ENCODE peak calls at places on chromosomes 6 and 20, in five cellular contexts. H, M, F, Q and V are unnamed samples.
A peak's percentile ranks its signal among the peaks of the same experiment; 100 is the strongest.

GRCh38 chr6:3230275-3231212 is 3.1 kb upstream of the TUBB2B start:
- DNase-seq in H (no peak), F (no peak), M (no peak), Q (peak; percentile 21), V (no peak)

GRCh38 chr20:32134026-32134425 is 24.5 kb downstream of the TM9SF4 start:
- DNase-seq in M (no peak), H (no peak), Q (no peak), F (no peak), V (no peak)

GRCh38 chr6:32840604-32841246 is 2.2 kb upstream of the TAP2 start:
- DNase-seq in Q (no peak), F (no peak), M (no peak), H (no peak), V (no peak)

GRCh38 chr6:139364302-139364981 is 10.0 kb downstream of the CITED2 start:
- DNase-seq in H (no peak), F (no peak), M (peak; percentile 66), Q (peak; percentile 60), V (no peak)

GRCh38 chr6:143023695-143024094 is 37.0 kb upstream of the AIG1 start:
- DNase-seq in M (no peak), H (no peak), F (no peak), Q (no peak), V (no peak)

GRCh38 chr6:139977887-139978332 is 603.5 kb upstream of the CITED2 start:
- DNase-seq in Q (peak; percentile 93), M (peak; percentile 75), F (no peak), H (no peak), V (no peak)

GRCh38 chr6:18585032-18585573 is 198.0 kb downstream of the RNF144B start:
- DNase-seq in F (peak; percentile 50), M (peak; percentile 86), H (no peak), Q (peak; percentile 71), V (no peak)

GRCh38 chr20:31669876-31670275 is 32.2 kb downstream of the COX4I2 start:
- DNase-seq in Q (no peak), H (no peak), F (no peak), M (no peak), V (no peak)

GRCh38 chr6:125099211-125100017 is 54.2 kb upstream of the TPD52L1 start:
- DNase-seq in Q (peak; percentile 69), F (peak; percentile 59), H (peak; percentile 40), M (peak; percentile 41), V (no peak)

GRCh38 chr6:83952830-83953229 is 80.7 kb upstream of the MRAP2 start:
- DNase-seq in Q (no peak), H (no peak), F (no peak), M (peak; percentile 8), V (no peak)

GRCh38 chr20:10111144-10111771 is 76.5 kb downstream of the ANKEF1 start:
- DNase-seq in M (no peak), F (no peak), H (peak; percentile 44), Q (no peak), V (no peak)

GRCh38 chr6:41367061-41367460 is 31.7 kb downstream of the NCR2 start:
- DNase-seq in H (no peak), Q (no peak), M (no peak), F (no peak), V (no peak)

GRCh38 chr6:50791900-50792508 is 26.7 kb upstream of the TFAP2B start:
- DNase-seq in Q (peak; percentile 46), H (no peak), M (peak; percentile 44), F (no peak), V (no peak)

GRCh38 chr6:4289770-4290320 is 154.5 kb upstream of the ECI2 start:
- DNase-seq in H (no peak), Q (no peak), M (no peak), F (no peak), V (no peak)

GRCh38 chr6:84081222-84081621 is 47.6 kb downstream of the MRAP2 start:
- DNase-seq in M (no peak), Q (no peak), H (no peak), F (no peak), V (no peak)

GRCh38 chr6:73340048-73340447 is 14.0 kb downstream of the DPPA5 start:
- DNase-seq in H (no peak), Q (no peak), M (no peak), F (no peak), V (no peak)

GRCh38 chr20:51747182-51747911 is 20.8 kb downstream of the ATP9A start:
- DNase-seq in F (no peak), Q (no peak), H (no peak), M (no peak), V (no peak)

GRCh38 chr6:16057411-16057810 is 71.5 kb upstream of the MYLIP start:
- DNase-seq in Q (no peak), F (no peak), M (no peak), H (no peak), V (no peak)
- TF ChIP-seq CTCF in Q (no peak), F (no peak), M (no peak), H (no peak), V (no peak)

GRCh38 chr20:50278684-50279531 is 88.3 kb downstream of the CEBPB start:
- DNase-seq in Q (peak; percentile 49), H (peak; percentile 89), M (peak; percentile 55), F (peak; percentile 77), V (no peak)
- TF ChIP-seq CTCF in Q (peak; percentile 49), H (peak; percentile 34), M (peak; percentile 39), F (peak; percentile 9), V (peak; percentile 28)

GRCh38 chr6:127120787-127121636 is 2.5 kb downstream of the RSPO3 start:
- DNase-seq in F (peak; percentile 82), H (peak; percentile 68), Q (peak; percentile 83), M (peak; percentile 87), V (peak; percentile 17)
- TF ChIP-seq CTCF in F (peak; percentile 76), H (peak; percentile 62), Q (peak; percentile 98), M (peak; percentile 93), V (peak; percentile 92)

DNA sequence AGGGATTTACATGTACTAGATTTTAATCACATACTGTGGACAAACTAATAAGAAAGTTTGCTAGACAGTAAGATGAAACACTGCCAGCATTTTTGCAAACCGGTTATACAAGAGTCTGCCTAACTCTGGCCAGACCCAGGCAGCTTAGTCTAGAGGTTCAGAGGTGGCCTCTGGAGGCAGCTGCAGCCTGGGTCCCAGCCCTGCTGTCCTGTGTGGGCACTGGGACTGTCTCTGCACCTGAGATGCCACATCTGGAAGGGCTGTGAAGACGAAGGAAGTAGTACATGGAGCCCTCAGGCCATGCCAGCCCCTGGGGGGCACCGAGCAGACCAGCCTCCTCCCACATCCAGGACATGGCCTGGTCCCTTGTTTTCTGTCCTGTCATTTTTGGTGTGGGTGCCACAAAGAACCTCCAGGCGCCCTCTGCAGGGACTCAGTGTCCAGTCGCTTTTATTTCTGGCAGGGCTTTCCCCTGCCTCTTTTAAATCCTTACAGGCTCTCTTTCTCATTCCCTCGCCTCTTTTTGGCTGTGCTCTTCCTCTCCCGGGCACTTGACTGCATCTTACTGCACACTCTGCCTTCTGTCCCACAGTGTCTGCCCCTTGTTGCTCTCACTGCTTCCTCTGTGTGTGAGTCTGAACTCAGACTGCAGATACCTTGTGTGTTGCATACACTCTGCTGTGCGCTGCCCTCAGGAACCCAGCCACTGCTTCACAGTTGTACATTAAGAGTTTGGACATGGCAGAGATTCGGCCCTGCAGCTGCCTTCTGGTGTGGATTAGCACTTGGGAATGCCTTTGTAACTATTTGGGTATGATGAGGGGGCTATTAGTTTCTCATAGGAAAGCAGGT is 216.7 kb downstream of the ZDHHC14 start:
- DNase-seq in H (peak; percentile 70), M (peak; percentile 20), Q (peak; percentile 34), F (no peak), V (no peak)
- TF ChIP-seq CTCF in H (peak; percentile 33), M (peak; percentile 60), Q (peak; percentile 64), F (peak; percentile 43), V (peak; percentile 51)

GRCh38 chr20:47652794-47653193 is 132.5 kb downstream of the SULF2 start:
- DNase-seq in H (no peak), F (no peak), Q (no peak), M (no peak), V (no peak)
- TF ChIP-seq CTCF in H (no peak), F (no peak), Q (no peak), M (no peak), V (no peak)

DNA sequence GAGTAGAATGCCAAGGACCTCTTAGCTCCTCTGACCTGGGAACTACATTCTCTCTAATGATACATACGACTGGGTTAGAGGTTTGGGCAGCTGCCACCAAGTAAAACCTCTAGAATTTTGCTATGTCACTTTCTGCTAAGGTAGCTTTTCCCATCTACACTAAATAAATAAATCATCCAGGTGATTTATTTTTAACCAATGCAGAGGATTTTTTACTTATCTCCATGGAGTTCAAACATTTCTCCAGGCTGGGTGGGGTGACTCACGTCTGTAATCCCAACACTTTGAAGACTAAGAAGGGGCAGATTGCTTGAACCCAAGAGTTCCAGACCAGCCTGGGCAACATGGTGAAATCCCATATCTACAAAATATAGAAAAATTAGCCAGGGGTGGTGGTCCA is 27.1 kb downstream of the HNF4A start:
- DNase-seq in F (no peak), H (no peak), M (no peak), Q (no peak), V (no peak)
- TF ChIP-seq CTCF in F (no peak), H (no peak), M (no peak), Q (no peak), V (no peak)

DNA sequence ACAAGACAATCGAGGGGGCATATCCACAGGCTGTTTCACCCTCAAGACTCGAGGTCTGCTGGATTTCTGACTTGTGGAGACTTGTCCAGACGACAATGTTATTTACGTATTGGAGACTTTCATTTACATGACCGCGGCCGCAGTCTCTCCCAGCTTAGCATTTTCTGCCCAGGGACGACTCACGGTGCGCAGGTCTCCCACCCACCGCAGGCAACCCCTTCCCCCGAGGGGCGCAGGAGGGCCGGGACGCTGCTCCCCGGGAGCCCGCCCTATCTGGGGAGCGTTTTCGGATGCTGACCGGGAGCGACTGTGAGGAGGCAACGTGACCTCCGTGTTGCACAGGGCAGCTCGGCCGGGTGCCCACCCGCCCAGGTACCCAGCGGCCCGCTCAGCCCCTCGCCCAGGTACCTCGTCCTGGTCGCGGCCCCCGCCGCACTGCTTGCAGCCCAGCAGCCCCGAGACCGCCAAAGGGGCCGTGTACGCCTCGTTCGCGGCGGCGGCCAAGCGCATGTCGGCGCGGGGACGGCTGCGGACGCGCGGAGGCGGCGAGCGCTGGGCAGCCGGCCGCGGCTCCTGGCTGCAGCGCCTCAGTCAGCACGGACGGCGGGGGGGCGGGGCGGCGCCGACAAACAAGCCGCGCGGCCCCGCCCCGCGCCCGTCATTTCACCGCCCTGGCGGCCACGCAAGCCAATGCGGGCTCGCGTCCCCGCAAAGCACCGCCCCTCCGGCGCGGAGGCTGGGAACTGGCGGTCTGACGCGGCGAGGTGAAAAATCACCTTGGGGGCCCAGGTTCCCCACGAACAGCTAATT is 85.5 kb downstream of the SESN1 start:
- DNase-seq in F (peak; percentile 94), Q (peak; percentile 86), H (peak; percentile 97), M (peak; percentile 78), V (no peak)
- TF ChIP-seq CTCF in F (no peak), Q (no peak), H (peak; percentile 47), M (no peak), V (no peak)

DNA sequence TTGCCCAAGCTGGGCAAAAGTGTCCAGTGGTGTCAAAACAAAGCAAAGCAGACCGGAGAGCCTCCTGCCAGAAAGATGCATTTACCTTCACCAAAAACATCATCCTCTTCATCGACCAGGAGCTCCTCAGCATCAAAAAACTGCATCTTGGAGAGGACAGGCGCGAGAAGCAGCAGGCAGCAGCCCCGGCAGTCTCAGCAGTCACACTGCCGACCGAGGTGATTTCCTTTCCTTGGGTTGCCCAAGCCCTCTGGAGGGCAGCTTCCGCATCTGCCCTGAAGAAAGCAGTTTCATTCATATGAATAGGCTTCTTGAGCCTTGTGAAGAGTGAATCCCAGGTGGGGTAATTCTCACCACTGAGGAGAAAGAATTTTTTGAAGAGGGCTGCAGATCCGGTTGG is at the start of gene RIPOR2:
- DNase-seq in Q (no peak), F (peak; percentile 74), H (peak; percentile 56), M (no peak), V (no peak)
- TF ChIP-seq CTCF in Q (no peak), F (no peak), H (no peak), M (no peak), V (no peak)